ENCODE peak calls at places on chromosomes 12 and 14, in five cellular contexts. S is progenitor cell of endocrine pancreas, C is NCI-H345, G is AG20443, F is NCI-H146. H is an unnamed sample.

GRCh38 chr12:58888131-58888783 is 32.0 kb downstream of the LRIG3 start:
- DNase-seq in S (no peak), C (peak), G (peak), F (no peak), H (no peak)

GRCh38 chr12:124737772-124738635 is 125.7 kb downstream of the SCARB1 start:
- DNase-seq in G (no peak), F (no peak), S (no peak), C (no peak), H (no peak)

GRCh38 chr12:96094201-96094600 is 58.8 kb upstream of the LTA4H start:
- DNase-seq in G (no peak), C (peak), F (peak), S (no peak), H (no peak)

GRCh38 chr12:6376079-6376941 is 947 bp upstream of the SCNN1A start:
- DNase-seq in C (no peak), G (peak), S (no peak), F (peak), H (no peak)

GRCh38 chr12:57606399-57606798 is 1.8 kb downstream of the DTX3 start:
- DNase-seq in G (no peak), C (no peak), F (no peak), S (no peak), H (no peak)

GRCh38 chr14:36655963-36656768 is 5.5 kb upstream of the PAX9 start:
- DNase-seq in C (no peak), F (no peak), S (peak), G (peak), H (no peak)

GRCh38 chr12:111359231-111359913 is 9.5 kb downstream of the PHETA1 start:
- DNase-seq in C (no peak), S (no peak), F (no peak), G (no peak), H (no peak)

GRCh38 chr14:67883717-67884116 is 64.1 kb downstream of the RAD51B start:
- DNase-seq in C (no peak), F (no peak), S (no peak), G (peak), H (no peak)

GRCh38 chr14:74511966-74512365 is 18.4 kb downstream of the ISCA2 start:
- DNase-seq in C (no peak), S (no peak), F (no peak), G (no peak), H (no peak)

GRCh38 chr12:125330645-125331341 is 265.6 kb downstream of the AACS start:
- DNase-seq in F (no peak), S (peak), G (peak), C (peak), H (peak)

GRCh38 chr12:59940676-59941342 is 345.0 kb downstream of the SLC16A7 start:
- DNase-seq in C (no peak), F (no peak), G (no peak), S (no peak), H (no peak)

GRCh38 chr14:84312551-84312950 is 1217.4 kb upstream of the FLRT2 start:
- DNase-seq in G (no peak), S (no peak), F (no peak), C (no peak), H (no peak)

GRCh38 chr14:26121181-26121580 is 476.7 kb downstream of the NOVA1 start:
- DNase-seq in S (no peak), C (no peak), F (no peak), G (no peak), H (no peak)

GRCh38 chr12:51874013-51874412 is 13.9 kb upstream of the ANKRD33 start:
- DNase-seq in S (no peak), G (no peak), F (no peak), C (no peak), H (no peak)

GRCh38 chr14:21030531-21030930 is 514 bp downstream of the TPPP2 start:
- DNase-seq in C (no peak), S (no peak), F (no peak), G (no peak), H (no peak)

GRCh38 chr12:18886962-18887361 is 149.0 kb downstream of the CAPZA3 start:
- DNase-seq in G (no peak), F (no peak), S (no peak), C (no peak), H (no peak)

GRCh38 chr14:62053188-62053587 is 291.0 kb downstream of the SNAPC1 start:
- DNase-seq in C (no peak), F (no peak), S (no peak), G (no peak), H (no peak)

GRCh38 chr14:91144425-91145145 is 30.7 kb downstream of the DGLUCY start:
- DNase-seq in F (no peak), C (no peak), S (no peak), G (peak), H (no peak)

GRCh38 chr12:19775241-19775640 is 335.9 kb downstream of the AEBP2 start:
- DNase-seq in F (no peak), S (no peak), G (no peak), C (no peak), H (no peak)

GRCh38 chr14:61145903-61146411 is 135.2 kb downstream of the TMEM30B start:
- DNase-seq in G (peak), F (peak), C (peak), S (no peak), H (no peak)

GRCh38 chr12:114547636-114548035 is 136.3 kb downstream of the TBX3 start:
- DNase-seq in S (no peak), C (peak), G (no peak), F (peak), H (no peak)

GRCh38 chr12:119372540-119372939 is 38.0 kb downstream of the CCDC60 start:
- DNase-seq in C (no peak), F (no peak), S (no peak), G (no peak), H (no peak)

GRCh38 chr12:116922194-116922897 is 11.6 kb downstream of the FBXW8 start:
- DNase-seq in S (no peak), G (no peak), C (no peak), F (no peak), H (no peak)

GRCh38 chr12:122308811-122309210 is 42.5 kb upstream of the VPS33A start:
- DNase-seq in C (no peak), S (no peak), G (peak), F (no peak), H (no peak)

GRCh38 chr12:111410229-111411186 is 4.8 kb downstream of the SH2B3 start:
- DNase-seq in S (no peak), F (no peak), G (peak), C (no peak), H (no peak)

GRCh38 chr12:89179983-89180382 is 172.3 kb downstream of the DUSP6 start:
- DNase-seq in S (no peak), F (no peak), G (peak), C (peak), H (no peak)

GRCh38 chr12:53748072-53748840 is 3.5 kb downstream of the CISTR start:
- DNase-seq in C (no peak), S (no peak), F (no peak), G (no peak), H (no peak)

GRCh38 chr14:34018564-34019244 is 67.8 kb upstream of the EGLN3 start:
- DNase-seq in F (no peak), C (no peak), G (peak), S (no peak), H (no peak)

GRCh38 chr12:94535614-94535932 is 75.9 kb upstream of the CEP83 start:
- DNase-seq in S (no peak), F (peak), C (peak), G (no peak), H (no peak)

GRCh38 chr12:102960766-102961487 is 3.5 kb downstream of the ASCL1 start:
- DNase-seq in S (no peak), F (peak), C (peak), G (no peak), H (no peak)

GRCh38 chr14:73789996-73790581 is 61.5 kb upstream of the PTGR2 start:
- DNase-seq in C (no peak), G (peak), F (no peak), S (no peak), H (no peak)

GRCh38 chr12:1576410-1577240 is 17.8 kb downstream of the FBXL14 start:
- DNase-seq in S (no peak), F (no peak), C (no peak), G (no peak), H (peak)

GRCh38 chr12:53276511-53276910 is 8.4 kb downstream of the ESPL1 start:
- DNase-seq in S (no peak), G (no peak), C (no peak), F (no peak), H (no peak)

GRCh38 chr12:60689137-60689536 is 1093.3 kb downstream of the SLC16A7 start:
- DNase-seq in S (no peak), G (no peak), F (no peak), C (no peak), H (no peak)

GRCh38 chr14:55976219-55976618 is 142.0 kb upstream of the PELI2 start:
- DNase-seq in G (no peak), F (peak), S (no peak), C (no peak), H (no peak)

GRCh38 chr12:6824962-6825381 is 3.2 kb upstream of the P3H3 start:
- DNase-seq in F (peak), C (no peak), G (peak), S (no peak), H (no peak)

GRCh38 chr12:26378721-26379120 is 183.3 kb downstream of the SSPN start:
- DNase-seq in F (no peak), C (no peak), G (no peak), S (no peak), H (no peak)

GRCh38 chr14:50099335-50099734 is 17.0 kb downstream of the VCPKMT start:
- DNase-seq in F (no peak), G (no peak), S (no peak), C (no peak), H (no peak)

H was measured in mesothelial cell of epicardium.